ENCODE peak calls at places on chromosomes 1 and 21, in eight cellular contexts. R, G, J, E, C, P, K and S are unnamed samples.
A peak's percentile ranks its signal among the peaks of the same experiment; 100 is the strongest.

GRCh38 chr1:83996175-83996574 is 2.8 kb downstream of the TTLL7 start:
- DNase-seq in K (no peak), J (no peak), G (no peak), R (no peak), E (no peak), C (no peak), P (no peak), S (no peak)

GRCh38 chr1:17610085-17610484 is 70.6 kb downstream of the ARHGEF10L start:
- DNase-seq in R (no peak), J (no peak), C (no peak), P (no peak), G (no peak), K (no peak), E (no peak), S (no peak)

GRCh38 chr1:179955318-179955638 is 668 bp downstream of the CEP350 start:
- DNase-seq in J (no peak), R (no peak), C (no peak), E (no peak), K (no peak), G (no peak), P (no peak), S (no peak)

GRCh38 chr1:218475699-218476098 is 130.6 kb downstream of the TGFB2 start:
- DNase-seq in R (no peak), E (no peak), G (no peak), J (no peak), P (no peak), K (no peak), C (no peak), S (no peak)

GRCh38 chr21:32826317-32827167 is 55.0 kb upstream of the PAXBP1 start:
- DNase-seq in K (peak; percentile 49), G (peak; percentile 76), C (peak; percentile 62), J (peak; percentile 77), R (peak; percentile 60), E (peak; percentile 81), P (peak; percentile 72), S (peak; percentile 45)

GRCh38 chr1:34155851-34156250 is 9.2 kb downstream of the CSMD2 start:
- DNase-seq in K (no peak), G (no peak), P (no peak), C (no peak), R (no peak), J (no peak), E (no peak), S (no peak)

GRCh38 chr1:219296916-219297315 is 123.2 kb downstream of the LYPLAL1 start:
- DNase-seq in P (no peak), E (no peak), K (no peak), G (no peak), R (no peak), C (no peak), J (no peak), S (no peak)

GRCh38 chr21:34900376-34900775 is 148.7 kb downstream of the RUNX1 start:
- DNase-seq in J (no peak), E (no peak), K (no peak), R (no peak), G (peak; percentile 37), P (peak; percentile 96), C (no peak), S (no peak)

GRCh38 chr1:49298304-49298703 is 521.6 kb upstream of the BEND5 start:
- DNase-seq in C (no peak), K (no peak), E (peak; percentile 7), G (no peak), R (no peak), P (peak; percentile 28), J (no peak), S (no peak)

GRCh38 chr21:37562920-37563640 is 196.5 kb downstream of the DYRK1A start:
- DNase-seq in E (no peak), J (peak; percentile 32), P (no peak), C (no peak), R (no peak), K (no peak), G (no peak), S (no peak)

GRCh38 chr1:94102126-94102525 is 18.8 kb downstream of the ABCA4 start:
- DNase-seq in J (no peak), P (no peak), C (no peak), E (no peak), R (no peak), G (no peak), K (no peak), S (no peak)

GRCh38 chr1:6260961-6261614 is at the start of gene GPR153:
- DNase-seq in P (peak; percentile 77), C (peak; percentile 89), J (peak; percentile 45), G (peak; percentile 76), E (peak; percentile 71), K (peak; percentile 90), R (no peak), S (no peak)

GRCh38 chr1:221637641-221638041 is 104.2 kb downstream of the DUSP10 start:
- DNase-seq in K (no peak), C (no peak), P (peak; percentile 17), E (no peak), G (no peak), R (no peak), J (no peak), S (no peak)

GRCh38 chr1:200435200-200435780 is 25.5 kb upstream of the ZNF281 start:
- DNase-seq in C (no peak), J (no peak), P (peak; percentile 72), G (no peak), K (no peak), R (no peak), E (no peak), S (no peak)

GRCh38 chr21:44297525-44298290 is 2.1 kb upstream of the PFKL start:
- DNase-seq in R (peak; percentile 58), C (peak; percentile 93), E (peak; percentile 92), K (peak; percentile 94), G (peak; percentile 94), P (peak; percentile 91), J (peak; percentile 91), S (peak; percentile 83)

GRCh38 chr1:94265011-94265422 is 27.6 kb upstream of the ARHGAP29 start:
- DNase-seq in K (no peak), E (no peak), P (peak; percentile 51), J (no peak), C (no peak), R (no peak), G (no peak), S (no peak)

GRCh38 chr1:27496604-27497155 is 6.7 kb upstream of the WASF2 start:
- DNase-seq in K (no peak), E (peak; percentile 96), G (peak; percentile 59), R (no peak), C (peak; percentile 85), P (peak; percentile 33), J (no peak), S (no peak)

GRCh38 chr1:18940303-18941020 is 16.0 kb downstream of the IFFO2 start:
- DNase-seq in G (no peak), E (no peak), R (no peak), P (no peak), J (no peak), C (no peak), K (no peak), S (no peak)
- TF ChIP-seq CTCF in G (no peak), E (no peak), R (no peak), P (no peak), J (no peak), C (no peak), K (no peak), S (no peak)

GRCh38 chr1:189787201-189787600 is 690.5 kb downstream of the BRINP3 start:
- DNase-seq in E (peak; percentile 75), K (no peak), R (no peak), C (peak; percentile 46), P (no peak), G (no peak), J (no peak), S (no peak)

GRCh38 chr1:189779034-189779433 is 698.6 kb downstream of the BRINP3 start:
- DNase-seq in J (no peak), K (no peak), C (no peak), E (no peak), P (no peak), G (no peak), R (no peak), S (no peak)

GRCh38 chr1:189782280-189782679 is 695.4 kb downstream of the BRINP3 start:
- DNase-seq in K (peak; percentile 30), P (no peak), E (peak; percentile 4), R (no peak), J (no peak), C (peak; percentile 4), G (no peak), S (no peak)
- TF ChIP-seq EZH2phosphoT487 in K (no peak), P (no peak), E (no peak), R (no peak), J (no peak), C (no peak), G (no peak), S (no peak)

DNA sequence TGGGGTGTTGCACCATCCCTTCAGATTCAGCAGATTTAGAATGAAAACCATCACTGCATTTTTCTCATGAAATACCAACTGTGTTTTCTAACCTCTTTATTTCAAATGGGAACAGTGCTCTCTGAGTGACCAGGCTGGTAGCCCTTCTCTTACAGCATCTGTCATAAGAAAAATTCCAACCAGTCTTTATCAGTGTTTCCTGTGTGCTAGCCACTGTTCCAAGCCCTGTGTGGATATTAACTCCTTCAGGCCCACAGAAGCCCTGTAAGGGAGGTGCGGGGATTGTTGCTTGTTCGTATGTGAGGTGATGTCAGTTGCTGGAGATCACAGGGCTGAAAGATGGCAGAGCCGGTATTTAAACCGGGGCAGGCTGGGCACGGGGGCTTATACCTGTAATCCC is 19.1 kb downstream of the H6PD start:
- DNase-seq in C (peak; percentile 59), G (no peak), R (no peak), J (no peak), K (peak; percentile 64), E (no peak), P (no peak), S (no peak)
- H3K4me1 ChIP-seq in C (peaks cover 67% of the 10 kb centered on the region), G (peaks cover 39% of the 10 kb centered on the region), R (no peaks in the 10 kb centered on the region), J (no peaks in the 10 kb centered on the region), K (peaks cover 7% of the 10 kb centered on the region), E (peaks cover 29% of the 10 kb centered on the region), P (no peaks in the 10 kb centered on the region), S (no peaks in the 10 kb centered on the region)

GRCh38 chr1:60763713-60764112 is 318.6 kb upstream of the NFIA start:
- DNase-seq in C (no peak), P (no peak), K (no peak), J (no peak), R (no peak), G (no peak), E (no peak), S (no peak)

GRCh38 chr1:60764489-60764888 is 317.9 kb upstream of the NFIA start:
- DNase-seq in E (no peak), P (no peak), C (no peak), K (no peak), R (no peak), J (no peak), G (no peak), S (no peak)

GRCh38 chr1:60759257-60759656 is 323.1 kb upstream of the NFIA start:
- DNase-seq in E (no peak), C (no peak), K (peak; percentile 10), G (no peak), R (no peak), P (no peak), J (no peak), S (no peak)

GRCh38 chr1:60762176-60762575 is 320.2 kb upstream of the NFIA start:
- DNase-seq in K (no peak), C (no peak), G (no peak), J (no peak), E (no peak), P (no peak), R (no peak), S (no peak)

DNA sequence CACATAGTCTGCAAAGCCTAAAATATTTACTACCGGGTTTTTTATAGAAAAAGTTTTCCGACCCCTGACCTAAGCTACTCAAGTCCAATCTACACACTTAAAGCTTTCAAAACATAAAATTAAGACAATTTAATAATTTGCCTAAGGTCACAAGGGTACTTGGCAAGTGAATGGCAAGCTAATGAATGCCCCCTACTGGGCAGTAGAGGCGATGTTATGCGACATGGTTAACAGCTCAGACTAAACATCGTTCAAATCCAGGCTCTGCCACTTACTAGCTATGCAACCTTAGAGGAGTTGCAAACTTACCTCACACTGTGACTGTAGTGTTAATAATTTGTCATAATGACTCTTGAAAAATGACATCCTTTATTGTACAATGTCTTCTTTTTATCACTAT is 317.2 kb upstream of the NFIA start:
- DNase-seq in J (peak; percentile 21), C (peak; percentile 57), K (peak; percentile 32), R (peak; percentile 50), E (peak; percentile 81), G (peak; percentile 45), P (peak; percentile 71), S (peak; percentile 32)
- TF ChIP-seq CTCF in J (peak; percentile 50), C (peak; percentile 70), K (peak; percentile 64), R (peak; percentile 77), E (peak; percentile 81), G (peak; percentile 55), P (peak; percentile 88), S (peak; percentile 83)